ENCODE peak calls at places on chromosomes 16 and 17, in six cellular contexts. One of them, this sample, is unnamed.

GRCh38 chr16:2698103-2698870 is 16.0 kb downstream of the KCTD5 start:
- DNase-seq in epithelial cell of esophagus: no peak
- DNase-seq in AG09319: no peak
- DNase-seq in NCI-H1417: no peak
- DNase-seq in AG04450: no peak
- DNase-seq in esophagus squamous epithelium: no peak
- DNase-seq in this sample: no peak

GRCh38 chr17:2954898-2955445 is 108.4 kb downstream of the OR1D5 start:
- DNase-seq in NCI-H1417: no peak
- DNase-seq in AG09319: peak; percentile 88
- DNase-seq in epithelial cell of esophagus: peak; percentile 98
- DNase-seq in AG04450: peak; percentile 89
- DNase-seq in esophagus squamous epithelium: no peak
- DNase-seq in this sample: peak; percentile 96

GRCh38 chr17:38749222-38750043 is 1.3 kb upstream of the PCGF2 start:
- DNase-seq in NCI-H1417: peak; percentile 82
- DNase-seq in epithelial cell of esophagus: peak; percentile 48
- DNase-seq in AG09319: peak; percentile 43
- DNase-seq in AG04450: no peak
- DNase-seq in esophagus squamous epithelium: no peak
- DNase-seq in this sample: peak; percentile 68

GRCh38 chr17:57284583-57284982 is 28.3 kb downstream of the MSI2 start:
- DNase-seq in epithelial cell of esophagus: no peak
- DNase-seq in esophagus squamous epithelium: no peak
- DNase-seq in NCI-H1417: no peak
- DNase-seq in AG09319: no peak
- DNase-seq in AG04450: no peak
- DNase-seq in this sample: no peak

GRCh38 chr16:50265260-50265659 is 1.1 kb upstream of the ADCY7 start:
- DNase-seq in NCI-H1417: no peak
- DNase-seq in epithelial cell of esophagus: peak; percentile 38
- DNase-seq in esophagus squamous epithelium: no peak
- DNase-seq in AG04450: no peak
- DNase-seq in AG09319: no peak
- DNase-seq in this sample: no peak

GRCh38 chr16:57627184-57627871 is 1.1 kb upstream of the ADGRG1 start:
- DNase-seq in AG09319: no peak
- DNase-seq in NCI-H1417: no peak
- DNase-seq in esophagus squamous epithelium: no peak
- DNase-seq in epithelial cell of esophagus: peak; percentile 75
- DNase-seq in AG04450: no peak
- DNase-seq in this sample: no peak

GRCh38 chr16:1923299-1924034 is 5.3 kb upstream of the HS3ST6 start:
- DNase-seq in esophagus squamous epithelium: no peak
- DNase-seq in AG04450: no peak
- DNase-seq in epithelial cell of esophagus: peak; percentile 38
- DNase-seq in NCI-H1417: no peak
- DNase-seq in AG09319: peak; percentile 43
- DNase-seq in this sample: no peak

GRCh38 chr17:4584835-4585187 is 482 bp downstream of the SMTNL2 start:
- DNase-seq in AG04450: no peak
- DNase-seq in NCI-H1417: no peak
- DNase-seq in epithelial cell of esophagus: no peak
- DNase-seq in esophagus squamous epithelium: no peak
- DNase-seq in AG09319: no peak
- DNase-seq in this sample: no peak

GRCh38 chr16:27795992-27796614 is 246.2 kb downstream of the KATNIP start:
- DNase-seq in AG09319: no peak
- DNase-seq in esophagus squamous epithelium: no peak
- DNase-seq in NCI-H1417: no peak
- DNase-seq in AG04450: no peak
- DNase-seq in epithelial cell of esophagus: peak; percentile 50
- DNase-seq in this sample: peak; percentile 17

GRCh38 chr16:1543085-1543896 is 9.8 kb downstream of the TMEM204 start:
- DNase-seq in AG09319: peak; percentile 28
- DNase-seq in AG04450: no peak
- DNase-seq in NCI-H1417: no peak
- DNase-seq in epithelial cell of esophagus: peak; percentile 74
- DNase-seq in esophagus squamous epithelium: no peak
- DNase-seq in this sample: peak; percentile 76

GRCh38 chr16:58635502-58635901 is 5.9 kb upstream of the CNOT1 start:
- DNase-seq in epithelial cell of esophagus: no peak
- DNase-seq in AG04450: no peak
- DNase-seq in esophagus squamous epithelium: no peak
- DNase-seq in NCI-H1417: no peak
- DNase-seq in AG09319: no peak
- DNase-seq in this sample: no peak

GRCh38 chr16:19898924-19899604 is 14.4 kb upstream of the GPRC5B start:
- DNase-seq in epithelial cell of esophagus: peak; percentile 62
- DNase-seq in AG04450: no peak
- DNase-seq in NCI-H1417: peak; percentile 54
- DNase-seq in esophagus squamous epithelium: no peak
- DNase-seq in AG09319: no peak
- DNase-seq in this sample: peak; percentile 42

GRCh38 chr17:33968350-33969044 is 286.6 kb upstream of the CCL2 start:
- DNase-seq in NCI-H1417: no peak
- DNase-seq in AG09319: no peak
- DNase-seq in epithelial cell of esophagus: no peak
- DNase-seq in AG04450: no peak
- DNase-seq in esophagus squamous epithelium: no peak
- DNase-seq in this sample: no peak

GRCh38 chr17:8880466-8880865 is 13.0 kb upstream of the PIK3R6 start:
- DNase-seq in AG04450: no peak
- DNase-seq in esophagus squamous epithelium: no peak
- DNase-seq in epithelial cell of esophagus: no peak
- DNase-seq in NCI-H1417: no peak
- DNase-seq in AG09319: no peak
- DNase-seq in this sample: no peak

GRCh38 chr17:76530826-76531500 is 6.5 kb downstream of the CYGB start:
- DNase-seq in AG09319: no peak
- DNase-seq in esophagus squamous epithelium: no peak
- DNase-seq in NCI-H1417: no peak
- DNase-seq in epithelial cell of esophagus: no peak
- DNase-seq in AG04450: no peak
- DNase-seq in this sample: no peak

This sample was measured in foreskin melanocyte.